ENCODE peak calls at places on chromosomes 13 and 19, in six cellular contexts. G is HCT116, V is tibial nerve, M is caudate nucleus, O is thoracic aorta, U is left lung. T is an unnamed sample.

GRCh38 chr19:18418725-18419194 is 438 bp upstream of the SSBP4 start:
- DNase-seq in O (no peak), V (no peak), U (peak), M (no peak), G (no peak), T (peak)

GRCh38 chr19:16031872-16032200 is 44.5 kb upstream of the TPM4 start:
- DNase-seq in O (no peak), M (no peak), G (no peak), V (no peak), U (no peak), T (no peak)

GRCh38 chr19:49761625-49762311 is 1.3 kb downstream of the TSKS start:
- DNase-seq in G (no peak), O (no peak), U (no peak), V (no peak), M (no peak), T (no peak)

GRCh38 chr19:18385675-18386542 is at the start of gene GDF15:
- DNase-seq in M (no peak), G (peak), O (no peak), U (peak), V (peak), T (peak)

GRCh38 chr13:23871616-23872220 is 17.5 kb downstream of the MIPEP start:
- DNase-seq in U (no peak), O (no peak), M (no peak), V (no peak), G (no peak), T (peak)

GRCh38 chr19:31277516-31277915 is 71.7 kb downstream of the TSHZ3 start:
- DNase-seq in G (no peak), O (no peak), U (no peak), V (no peak), M (no peak), T (no peak)

GRCh38 chr13:29539866-29540265 is 55.6 kb downstream of the SLC7A1 start:
- DNase-seq in O (no peak), G (no peak), M (no peak), U (no peak), V (no peak), T (no peak)

GRCh38 chr13:27415116-27415515 is 9.3 kb upstream of the GTF3A start:
- DNase-seq in M (no peak), G (no peak), V (no peak), U (no peak), O (no peak), T (no peak)

GRCh38 chr13:21703846-21704245 is 33.0 kb downstream of the FGF9 start:
- DNase-seq in U (no peak), M (no peak), G (no peak), V (no peak), O (no peak), T (no peak)

GRCh38 chr13:114106526-114106925 is 25.9 kb downstream of the RASA3 start:
- DNase-seq in G (no peak), U (no peak), V (peak), O (no peak), M (no peak), T (no peak)

GRCh38 chr13:114108141-114108761 is 24.2 kb downstream of the RASA3 start:
- DNase-seq in M (no peak), V (peak), O (no peak), U (no peak), G (no peak), T (no peak)

GRCh38 chr13:114106991-114107685 is 25.3 kb downstream of the RASA3 start:
- DNase-seq in U (no peak), M (no peak), O (no peak), G (no peak), V (peak), T (no peak)

GRCh38 chr13:114108894-114109293 is 23.5 kb downstream of the RASA3 start:
- DNase-seq in M (no peak), V (peak), U (peak), G (no peak), O (no peak), T (no peak)

DNA sequence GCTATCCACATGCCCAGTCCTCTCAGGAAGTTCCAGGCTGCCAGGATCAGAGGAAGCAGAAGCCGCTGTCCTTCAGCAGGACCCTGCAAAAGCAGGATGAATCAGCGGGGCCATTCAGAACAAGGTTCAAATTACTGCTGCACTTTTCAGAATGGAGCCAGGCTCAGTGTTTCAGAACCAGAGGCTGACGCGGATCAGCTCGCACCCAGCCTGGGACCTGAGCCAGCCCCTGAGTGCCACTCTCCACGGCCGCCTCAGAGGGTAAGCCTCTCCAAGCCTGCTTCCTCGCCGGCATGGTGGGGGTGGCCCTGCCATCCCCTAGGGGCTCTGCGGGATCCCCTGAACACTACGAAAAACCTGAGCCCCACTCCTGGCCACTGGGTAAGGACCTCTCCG is 24.7 kb downstream of the RASA3 start:
- DNase-seq in O (no peak), G (no peak), V (no peak), M (no peak), U (peak), T (no peak)
- H3K27ac ChIP-seq in O (no peak), G (no peak), V (no peak), M (no peak), U (no peak), T (no peak)

DNA sequence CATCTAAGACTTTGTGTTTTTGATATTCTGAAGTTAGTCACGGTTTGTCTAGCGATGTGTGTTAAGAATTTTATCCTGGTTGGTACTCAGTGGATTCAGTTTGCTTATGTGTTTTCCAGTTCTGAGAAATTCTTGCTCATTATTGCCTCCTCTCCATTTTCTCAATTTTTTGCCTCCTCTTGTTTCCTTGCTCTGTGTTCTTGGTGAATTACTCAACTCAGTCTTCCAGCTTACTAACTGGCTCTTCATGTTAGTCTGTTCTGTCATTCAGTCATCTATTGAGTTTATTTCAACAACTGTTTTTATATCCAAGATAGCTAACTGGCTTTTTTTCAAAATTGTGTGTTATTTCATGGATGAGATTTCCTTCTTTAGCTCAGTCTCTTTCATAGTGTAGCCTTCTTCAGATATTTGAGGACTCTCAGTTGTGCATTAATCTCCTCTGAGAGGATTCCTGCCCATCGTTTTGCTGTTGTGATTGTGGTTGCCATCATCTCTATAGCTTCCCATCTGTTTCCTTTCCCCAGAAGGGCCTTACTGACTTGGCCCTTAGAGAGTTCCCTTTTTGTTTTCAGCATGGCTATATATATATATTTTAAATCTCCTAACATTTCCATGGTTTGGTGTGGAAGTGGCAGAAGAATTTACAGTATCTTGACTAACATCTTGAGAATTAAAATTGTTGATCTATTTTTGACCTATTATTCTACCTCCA is 6.2 kb downstream of the SETDB2 start:
- DNase-seq in M (no peak), O (no peak), G (no peak), U (no peak), V (no peak), T (no peak)
- H3K27ac ChIP-seq in M (no peak), O (no peak), G (no peak), U (no peak), V (peak), T (no peak)

DNA sequence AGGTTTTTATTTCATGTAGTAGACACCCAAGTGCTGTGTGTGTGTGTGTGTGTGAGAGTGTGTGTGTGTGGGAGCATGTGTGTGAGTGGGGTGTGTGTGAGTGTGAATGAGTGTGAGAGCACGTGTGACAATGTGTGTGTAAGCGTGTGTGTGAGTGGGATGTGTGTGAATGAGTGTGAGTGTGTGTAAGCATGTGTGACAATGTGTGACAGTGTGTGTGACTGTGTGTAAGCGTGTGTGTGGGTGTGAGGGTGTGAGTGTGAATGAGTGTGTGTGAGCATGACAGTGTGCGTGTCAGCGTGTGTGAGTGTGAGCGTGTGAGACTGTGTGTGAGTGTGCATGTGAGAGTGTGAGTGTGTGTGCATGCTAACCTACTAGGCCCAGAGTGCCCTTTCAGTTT is 15.3 kb downstream of the NOVA2 start:
- DNase-seq in G (no peak), V (no peak), U (no peak), M (no peak), O (no peak), T (no peak)
- H3K27ac ChIP-seq in G (no peak), V (no peak), U (no peak), M (no peak), O (no peak), T (no peak)

GRCh38 chr19:3537101-3537437 is 1.9 kb upstream of the TEKTIP1 start:
- DNase-seq in G (no peak), V (no peak), U (no peak), M (no peak), O (no peak), T (no peak)
- H3K27ac ChIP-seq in G (no peak), V (peak), U (no peak), M (peak), O (no peak), T (no peak)

DNA sequence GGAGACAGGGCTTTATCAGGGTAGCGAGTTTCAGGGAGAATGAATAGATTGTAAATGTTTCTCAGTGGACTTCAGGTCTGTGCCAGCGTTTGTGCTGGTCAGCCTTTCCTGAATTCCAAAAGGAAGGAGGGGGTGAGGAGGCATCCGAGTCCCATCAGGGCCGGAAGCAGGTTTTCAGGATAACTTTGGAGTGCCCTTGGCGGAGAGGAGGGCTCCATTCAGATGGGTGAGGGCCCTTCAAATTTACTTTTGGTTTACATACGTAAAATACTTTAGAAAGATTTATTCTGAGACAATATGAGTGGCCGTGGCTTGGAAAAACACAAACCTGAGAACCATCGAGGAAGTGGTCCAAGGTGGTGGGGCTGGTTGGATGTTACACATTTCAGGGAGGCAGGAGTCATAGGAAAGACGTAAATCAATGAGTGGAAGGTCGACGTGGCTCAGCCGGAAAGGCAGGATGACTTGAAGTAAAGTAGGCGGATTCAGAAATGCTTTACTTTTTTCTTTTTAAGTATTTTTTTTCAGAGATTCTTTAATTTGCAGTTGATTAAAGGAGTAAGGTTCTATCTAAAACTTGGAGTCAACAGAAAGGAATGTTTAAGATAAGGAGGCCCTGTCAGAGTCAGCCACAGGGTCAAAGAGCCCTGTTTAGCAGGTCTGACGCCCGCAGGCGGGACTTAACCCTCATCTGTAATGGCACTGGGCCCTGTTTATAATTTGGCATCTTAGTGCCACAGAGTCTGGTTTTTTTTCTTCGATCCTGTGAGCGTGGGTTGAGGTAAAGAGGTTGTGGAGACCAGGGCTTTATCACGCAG is 32.8 kb downstream of the ATP11A start:
- DNase-seq in V (no peak), G (peak), M (no peak), O (no peak), U (no peak), T (no peak)
- H3K27ac ChIP-seq in V (peak), G (peak), M (peak), O (peak), U (peak), T (no peak)

GRCh38 chr19:13171146-13171545 is 20.9 kb downstream of the IER2 start:
- DNase-seq in O (no peak), U (no peak), V (no peak), M (no peak), G (no peak), T (no peak)

GRCh38 chr19:13172335-13173128 is 22.3 kb downstream of the IER2 start:
- DNase-seq in O (peak), M (peak), G (no peak), U (peak), V (peak), T (peak)

GRCh38 chr19:13173129-13173737 is 23.0 kb downstream of the IER2 start:
- DNase-seq in M (no peak), U (no peak), V (no peak), O (no peak), G (no peak), T (no peak)

GRCh38 chr19:13165091-13165997 is 15.1 kb downstream of the IER2 start:
- DNase-seq in M (no peak), G (no peak), O (no peak), U (no peak), V (no peak), T (no peak)

DNA sequence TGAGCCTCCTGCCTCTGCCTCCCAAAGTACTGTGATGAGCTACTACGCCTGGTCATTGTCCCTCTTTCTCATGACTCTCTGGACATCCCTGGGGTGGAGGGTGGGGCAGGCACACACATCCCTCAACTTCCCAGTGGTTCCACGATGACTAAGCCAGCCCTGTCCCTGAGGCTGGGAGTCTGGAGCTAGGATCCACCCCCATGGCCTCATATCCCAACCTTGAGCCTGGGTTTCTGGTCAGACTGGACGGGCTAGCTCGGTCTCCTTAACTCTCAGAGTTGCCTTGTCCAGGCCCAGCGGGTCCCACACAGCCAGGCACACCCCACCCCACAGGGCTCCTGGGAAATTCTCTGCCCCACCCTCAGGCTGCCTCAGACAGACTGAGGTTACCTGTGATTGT is 19.6 kb downstream of the IER2 start:
- DNase-seq in M (no peak), V (no peak), U (no peak), G (peak), O (no peak), T (no peak)
- H3K27ac ChIP-seq in M (no peak), V (no peak), U (no peak), G (peak), O (peak), T (no peak)

DNA sequence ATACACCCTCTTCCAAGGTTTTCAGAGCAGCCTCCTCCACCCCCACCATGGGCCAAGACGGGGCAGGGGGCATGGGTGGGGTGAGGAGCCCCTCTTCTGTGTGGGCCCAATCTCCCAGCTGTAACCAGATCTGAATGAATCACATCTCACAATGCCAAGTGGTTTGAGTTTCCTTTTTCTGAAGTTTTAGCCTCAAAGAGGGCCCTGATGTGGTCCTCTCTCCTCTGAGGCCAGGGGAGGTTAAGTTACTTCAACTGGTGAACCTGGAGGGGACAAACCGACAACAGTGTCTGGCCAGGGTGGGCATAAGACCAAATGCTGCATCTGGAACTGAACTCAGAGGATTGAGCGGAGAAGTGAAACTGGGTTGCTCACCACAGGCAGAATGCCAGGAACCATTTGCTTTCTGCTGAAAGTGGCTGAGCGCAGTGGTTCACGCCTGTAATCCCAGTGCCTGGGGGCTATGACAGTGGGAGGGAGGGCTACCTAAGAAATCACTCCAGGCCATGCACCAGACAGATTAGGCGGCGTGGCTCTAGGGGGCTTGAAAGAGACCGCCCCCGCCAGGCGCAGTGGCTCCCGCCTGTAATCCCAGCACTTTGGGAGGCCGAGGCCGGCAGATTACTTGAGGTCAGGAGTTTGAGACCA is 15.4 kb upstream of the IRGC start:
- DNase-seq in U (no peak), O (no peak), M (no peak), V (peak), G (no peak), T (no peak)
- H3K27ac ChIP-seq in U (peak), O (no peak), M (no peak), V (peak), G (peak), T (peak)